ENCODE peak calls at places on chromosomes 13 and 19, in six cellular contexts. L is naive thymus-derived CD8-positive, alpha-beta T cell; X is heart right ventricle; J is glutamatergic neuron; T is RCC 7860; P is head of caudate nucleus. O is an unnamed sample.
A peak's percentile ranks its signal among the peaks of the same experiment; 100 is the strongest.

GRCh38 chr19:18743281-18743825 is 47.8 kb downstream of the COMP start:
- DNase-seq in L (no peak), X (peak; percentile 67), J (peak; percentile 49), T (no peak), P (no peak), O (peak; percentile 59)

GRCh38 chr19:42420055-42420544 is 7.1 kb downstream of the LIPE start:
- DNase-seq in L (peak; percentile 65), X (no peak), J (peak; percentile 66), T (peak; percentile 50), P (peak; percentile 66), O (no peak)

GRCh38 chr13:40247845-40248244 is 418.6 kb downstream of the FOXO1 start:
- DNase-seq in L (no peak), X (no peak), J (no peak), T (no peak), P (peak; percentile 53), O (no peak)

GRCh38 chr13:41452462-41452861 is 4.9 kb upstream of the RGCC start:
- DNase-seq in L (no peak), X (no peak), J (no peak), T (peak; percentile 7), P (no peak), O (no peak)

GRCh38 chr19:6424190-6424938 is at the start of gene KHSRP:
- DNase-seq in L (peak; percentile 14), X (no peak), J (peak; percentile 53), T (no peak), P (no peak), O (no peak)

GRCh38 chr13:111323950-111324651 is 3.7 kb downstream of the TEX29 start:
- DNase-seq in L (no peak), X (no peak), J (no peak), T (no peak), P (no peak), O (no peak)

GRCh38 chr13:38577048-38577447 is 109.8 kb upstream of the FREM2 start:
- DNase-seq in L (no peak), X (no peak), J (no peak), T (no peak), P (no peak), O (no peak)

GRCh38 chr19:41399525-41399924 is 1.9 kb downstream of the BCKDHA start:
- DNase-seq in L (no peak), X (no peak), J (no peak), T (no peak), P (no peak), O (no peak)

GRCh38 chr13:111006508-111007031 is 91.7 kb upstream of the ANKRD10 start:
- DNase-seq in L (no peak), X (peak; percentile 88), J (no peak), T (no peak), P (peak; percentile 32), O (peak; percentile 61)

GRCh38 chr13:104021806-104022397 is 955.7 kb upstream of the SLC10A2 start:
- DNase-seq in L (no peak), X (no peak), J (no peak), T (no peak), P (no peak), O (no peak)

GRCh38 chr19:7242601-7243258 is 51.5 kb downstream of the INSR start:
- DNase-seq in L (no peak), X (peak; percentile 32), J (no peak), T (no peak), P (no peak), O (no peak)

GRCh38 chr19:29328586-29328985 is 115.6 kb upstream of the UQCRFS1 start:
- DNase-seq in L (no peak), X (no peak), J (no peak), T (no peak), P (no peak), O (no peak)

GRCh38 chr13:31965361-31966066 is 66.1 kb upstream of the FRY start:
- DNase-seq in L (no peak), X (no peak), J (no peak), T (peak; percentile 79), P (no peak), O (no peak)

GRCh38 chr19:14425696-14426138 is 6.6 kb upstream of the DDX39A start:
- DNase-seq in L (no peak), X (no peak), J (no peak), T (no peak), P (no peak), O (no peak)

GRCh38 chr19:43132696-43133095 is 50.2 kb upstream of the PSG2 start:
- DNase-seq in L (no peak), X (no peak), J (no peak), T (no peak), P (no peak), O (no peak)

GRCh38 chr19:13016245-13016627 is 21.0 kb downstream of the NFIX start:
- DNase-seq in L (no peak), X (no peak), J (no peak), T (no peak), P (no peak), O (no peak)

GRCh38 chr19:36488816-36489138 is 584 bp downstream of the ZNF566 start:
- DNase-seq in L (no peak), X (peak; percentile 20), J (peak; percentile 17), T (peak; percentile 8), P (peak; percentile 55), O (no peak)

GRCh38 chr13:110546933-110547332 is 14.6 kb downstream of the RAB20 start:
- DNase-seq in L (no peak), X (peak; percentile 89), J (no peak), T (peak; percentile 94), P (no peak), O (peak; percentile 88)

GRCh38 chr13:109667754-109668360 is 118.5 kb downstream of the IRS2 start:
- DNase-seq in L (no peak), X (no peak), J (no peak), T (no peak), P (no peak), O (no peak)

GRCh38 chr13:34176636-34177035 is 358.7 kb downstream of the RFC3 start:
- DNase-seq in L (no peak), X (no peak), J (no peak), T (no peak), P (no peak), O (no peak)

GRCh38 chr13:70758932-70759331 is 650.7 kb upstream of the KLHL1 start:
- DNase-seq in L (no peak), X (no peak), J (no peak), T (no peak), P (no peak), O (no peak)

O was measured in lung.